ENCODE peak calls at places on chromosomes 3 and 15, in nine cellular contexts. L is AG04449, W is A549, C is hepatocyte, X is WERI-Rb-1, N is HFFc6, B is fibroblast of lung, V is Calu3, H is GM06990. Y is an unnamed sample.

GRCh38 chr3:172244011-172244410 is 204.2 kb downstream of the GHSR start:
- DNase-seq in H (no peak), V (no peak), B (no peak), W (peak; percentile 14), C (no peak), L (no peak), N (peak; percentile 75), X (no peak), Y (no peak)

GRCh38 chr3:70360985-70361384 is 48.5 kb upstream of the MDFIC2 start:
- DNase-seq in N (no peak), W (no peak), H (peak; percentile 45), B (peak; percentile 48), X (no peak), V (no peak), C (peak; percentile 41), L (no peak), Y (no peak)

GRCh38 chr3:182248349-182248880 is 536.7 kb downstream of the SOX2 start:
- DNase-seq in N (no peak), H (no peak), C (no peak), B (no peak), X (no peak), L (no peak), V (peak; percentile 14), W (no peak), Y (no peak)

GRCh38 chr3:133208184-133208583 is 170.0 kb downstream of the TMEM108 start:
- DNase-seq in L (no peak), X (no peak), H (no peak), N (no peak), C (peak; percentile 20), V (no peak), W (no peak), B (no peak), Y (no peak)

GRCh38 chr3:16559664-16560365 is 45.4 kb downstream of the DAZL start:
- DNase-seq in V (no peak), C (no peak), L (no peak), W (no peak), B (no peak), X (no peak), H (no peak), N (no peak), Y (no peak)

GRCh38 chr3:39668420-39668819 is 141.0 kb upstream of the MYRIP start:
- DNase-seq in B (peak; percentile 27), H (peak; percentile 5), W (peak; percentile 13), N (peak; percentile 49), V (peak; percentile 15), X (no peak), L (peak; percentile 4), C (peak; percentile 65), Y (peak; percentile 3)

GRCh38 chr3:139329364-139329850 is 14.4 kb upstream of the MRPS22 start:
- DNase-seq in C (peak; percentile 93), N (peak; percentile 77), L (no peak), H (peak; percentile 79), X (peak; percentile 92), W (peak; percentile 84), V (peak; percentile 99), B (peak; percentile 77), Y (peak; percentile 96)

GRCh38 chr15:80498652-80499051 is 94.5 kb downstream of the ARNT2 start:
- DNase-seq in N (no peak), C (no peak), L (no peak), H (no peak), B (no peak), V (no peak), W (no peak), X (no peak), Y (no peak)

GRCh38 chr15:99439524-99439835 is 126.3 kb upstream of the MEF2A start:
- DNase-seq in L (no peak), C (no peak), W (no peak), V (no peak), X (peak; percentile 1), B (no peak), H (no peak), N (no peak), Y (no peak)

GRCh38 chr15:84731774-84732173 is 15.8 kb upstream of the SEC11A start:
- DNase-seq in N (peak; percentile 71), X (no peak), W (no peak), V (no peak), B (peak; percentile 86), H (no peak), L (no peak), C (no peak), Y (no peak)

GRCh38 chr3:4036046-4036445 is 236.8 kb downstream of the LRRN1 start:
- DNase-seq in W (no peak), H (no peak), V (no peak), B (no peak), X (no peak), L (no peak), C (no peak), N (no peak), Y (no peak)

GRCh38 chr15:88833688-88834087 is 30.5 kb downstream of the ACAN start:
- DNase-seq in V (no peak), L (no peak), W (no peak), X (no peak), N (no peak), B (no peak), H (no peak), C (no peak), Y (peak; percentile 6)

GRCh38 chr3:65819896-65820295 is 218.8 kb downstream of the MAGI1 start:
- DNase-seq in W (no peak), N (no peak), L (no peak), H (no peak), X (no peak), B (no peak), C (no peak), V (no peak), Y (no peak)

GRCh38 chr15:82856397-82857170 is 47.2 kb downstream of the WHAMM start:
- DNase-seq in V (no peak), L (no peak), X (no peak), N (no peak), B (no peak), H (no peak), C (no peak), W (no peak), Y (no peak)

GRCh38 chr3:99410789-99411311 is 227.5 kb upstream of the COL8A1 start:
- DNase-seq in C (no peak), X (no peak), H (no peak), N (peak; percentile 82), W (no peak), L (peak; percentile 77), B (peak; percentile 37), V (no peak), Y (no peak)

GRCh38 chr3:159994182-159994581 is 5.5 kb downstream of the IL12A start:
- DNase-seq in V (no peak), B (peak; percentile 27), H (no peak), X (no peak), L (no peak), C (no peak), W (no peak), N (peak; percentile 37), Y (no peak)

GRCh38 chr3:189340680-189341460 is 169.1 kb downstream of the TPRG1 start:
- DNase-seq in N (no peak), C (no peak), V (peak; percentile 44), H (no peak), L (no peak), W (no peak), X (peak; percentile 17), B (no peak), Y (no peak)

GRCh38 chr3:186094696-186095095 is 14.2 kb downstream of the ETV5 start:
- DNase-seq in B (no peak), H (no peak), L (no peak), N (no peak), C (no peak), X (no peak), V (no peak), W (no peak), Y (no peak)

DNA sequence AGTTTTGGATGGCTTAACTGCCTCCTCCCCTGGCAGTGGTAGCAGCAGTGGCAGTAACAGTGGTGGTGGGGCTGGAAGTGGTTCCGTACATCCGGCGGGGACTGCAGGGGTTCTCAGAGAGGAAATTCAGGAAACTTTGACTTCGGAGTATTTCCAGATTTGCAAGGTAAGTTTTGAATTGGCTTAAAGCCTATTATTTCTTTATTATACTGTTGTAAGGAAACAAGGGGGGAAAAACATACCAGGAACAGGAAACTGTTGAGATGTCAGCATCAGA is 1.5 kb downstream of the STXBP5L start:
- DNase-seq in C (no peak), X (no peak), H (no peak), N (no peak), W (no peak), B (no peak), L (no peak), V (no peak), Y (peak; percentile 2)
- TF ChIP-seq CTCF in C (no peak), X (no peak), H (no peak), N (no peak), W (no peak), B (no peak), L (no peak), V (no peak), Y (no peak)

GRCh38 chr3:76683256-76683655 is 356.6 kb upstream of the ROBO2 start:
- DNase-seq in C (no peak), L (no peak), B (no peak), N (no peak), H (no peak), X (no peak), W (no peak), V (no peak), Y (no peak)

GRCh38 chr3:76684946-76685345 is 355.0 kb upstream of the ROBO2 start:
- DNase-seq in B (no peak), L (no peak), N (no peak), C (no peak), V (no peak), X (no peak), W (no peak), H (no peak), Y (no peak)

GRCh38 chr3:76679510-76679909 is 360.4 kb upstream of the ROBO2 start:
- DNase-seq in L (no peak), N (no peak), W (no peak), C (no peak), X (no peak), V (no peak), B (peak; percentile 13), H (no peak), Y (no peak)
- TF ChIP-seq CTCF in L (no peak), N (no peak), W (no peak), C (peak; percentile 48), X (no peak), V (no peak), B (peak; percentile 12), H (no peak), Y (peak; percentile 43)

GRCh38 chr15:67853454-67853853 is 13.6 kb upstream of the RNU6-1 start:
- DNase-seq in W (no peak), N (no peak), C (no peak), B (no peak), V (no peak), H (no peak), X (no peak), L (no peak), Y (no peak)
- TF ChIP-seq CTCF in W (no peak), N (no peak), C (no peak), B (no peak), V (no peak), H (no peak), X (no peak), L (no peak), Y (no peak)

DNA sequence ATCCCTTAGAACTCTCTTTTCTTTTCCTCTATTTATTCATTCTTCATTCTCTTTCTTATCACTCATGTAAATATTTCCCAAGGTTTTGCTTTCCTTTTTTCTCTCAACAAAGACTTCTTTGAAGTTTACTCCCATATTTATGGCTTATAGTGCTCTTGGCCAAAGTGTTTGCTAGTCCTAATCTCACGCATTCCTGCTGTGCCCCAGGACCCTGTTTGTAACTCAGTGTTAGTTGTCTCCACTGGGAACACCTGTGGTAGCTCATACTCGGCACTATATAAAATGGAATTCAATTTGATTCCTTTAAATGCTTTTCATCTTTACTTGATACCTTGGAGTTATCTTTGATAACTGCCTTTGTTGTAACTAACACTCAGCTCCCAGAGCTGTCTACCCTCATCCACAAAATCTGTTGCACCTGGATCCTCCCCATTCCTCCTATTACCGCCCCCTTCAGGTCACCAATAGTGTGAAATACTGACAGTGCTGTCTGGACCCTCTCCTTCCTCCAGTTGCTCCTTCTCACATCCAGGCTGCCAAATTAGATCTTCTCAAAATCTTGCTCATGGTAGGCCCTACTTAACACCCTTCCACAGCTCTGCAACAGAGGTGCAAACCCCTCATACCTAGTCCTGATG is 76.8 kb downstream of the TIGIT start:
- DNase-seq in N (no peak), W (no peak), L (no peak), V (no peak), B (no peak), H (no peak), X (no peak), C (no peak), Y (no peak)
- TF ChIP-seq CTCF in N (peak; percentile 50), W (no peak), L (no peak), V (no peak), B (peak; percentile 21), H (peak; percentile 27), X (peak; percentile 32), C (no peak), Y (no peak)

Y was measured in neural crest cell.